ENCODE peak calls at places on chromosomes 1 and 21, in seven cellular contexts. K is esophagus muscularis mucosa, L is glutamatergic neuron, S is HFFc6, G is Peyer's patch, O is Calu3, I is breast epithelium. M is an unnamed sample.

GRCh38 chr1:151399890-151400235 is 490 bp downstream of the PSMB4 start:
- DNase-seq in O (no peak), I (no peak), L (no peak), K (peak; percentile 57), S (peak; percentile 7), G (no peak), M (no peak)

GRCh38 chr1:9291914-9292360 is 757 bp upstream of the SPSB1 start:
- DNase-seq in S (peak; percentile 60), G (peak; percentile 88), L (no peak), I (no peak), K (no peak), O (no peak), M (no peak)

GRCh38 chr1:60699304-60699703 is 383.1 kb upstream of the NFIA start:
- DNase-seq in G (no peak), L (no peak), O (no peak), I (no peak), K (no peak), S (no peak), M (no peak)

GRCh38 chr1:2438038-2438437 is 25.7 kb upstream of the PEX10 start:
- DNase-seq in S (no peak), G (no peak), K (no peak), L (no peak), O (no peak), I (peak; percentile 73), M (no peak)

GRCh38 chr1:178885869-178886268 is 15.0 kb upstream of the ANGPTL1 start:
- DNase-seq in L (no peak), G (no peak), S (no peak), I (no peak), O (no peak), K (no peak), M (no peak)

GRCh38 chr1:12208764-12209494 is 20.9 kb upstream of the VPS13D start:
- DNase-seq in K (peak; percentile 97), O (peak; percentile 87), S (peak; percentile 58), L (peak; percentile 93), G (peak; percentile 90), I (peak; percentile 86), M (no peak)

GRCh38 chr21:25639922-25640670 is 1.0 kb downstream of the JAM2 start:
- DNase-seq in O (no peak), L (peak; percentile 74), G (no peak), K (no peak), I (no peak), S (no peak), M (no peak)

GRCh38 chr1:73205294-73205973 is 923.1 kb upstream of the NEGR1 start:
- DNase-seq in S (no peak), K (no peak), L (no peak), O (no peak), G (no peak), I (no peak), M (no peak)

GRCh38 chr1:212452323-212453155 is 19.8 kb downstream of the NENF start:
- DNase-seq in S (peak; percentile 70), L (no peak), K (no peak), I (no peak), O (no peak), G (no peak), M (no peak)

GRCh38 chr1:24385160-24385939 is 28.2 kb downstream of the STPG1 start:
- DNase-seq in G (no peak), K (peak; percentile 29), L (no peak), S (peak; percentile 21), I (no peak), O (no peak), M (no peak)

GRCh38 chr1:235018161-235018560 is 110.5 kb downstream of the TOMM20 start:
- DNase-seq in L (no peak), K (no peak), G (no peak), O (no peak), I (peak; percentile 81), S (peak; percentile 98), M (no peak)

GRCh38 chr1:208924011-208924410 is 659.5 kb upstream of the CAMK1G start:
- DNase-seq in L (no peak), S (no peak), K (no peak), G (no peak), O (no peak), I (no peak), M (no peak)

GRCh38 chr1:46466477-46467182 is 23.0 kb upstream of the DMBX1 start:
- DNase-seq in L (peak; percentile 62), K (no peak), I (no peak), O (peak; percentile 10), G (no peak), S (no peak), M (no peak)

GRCh38 chr1:230191079-230191478 is 124.0 kb downstream of the GALNT2 start:
- DNase-seq in I (no peak), K (peak; percentile 94), S (peak; percentile 74), G (no peak), O (no peak), L (no peak), M (no peak)

GRCh38 chr1:109783436-109783835 is 19.7 kb upstream of the EPS8L3 start:
- DNase-seq in G (peak; percentile 48), S (peak; percentile 83), K (no peak), I (peak; percentile 66), O (peak; percentile 62), L (no peak), M (no peak)

GRCh38 chr21:26909972-26910371 is 56.9 kb downstream of the ADAMTS5 start:
- DNase-seq in S (no peak), G (no peak), I (no peak), K (no peak), L (no peak), O (no peak), M (no peak)

GRCh38 chr1:19070197-19070651 is 113.7 kb upstream of the IFFO2 start:
- DNase-seq in I (no peak), S (no peak), L (no peak), O (no peak), K (no peak), G (no peak), M (no peak)

GRCh38 chr1:23719162-23719820 is 24.0 kb upstream of the ELOA start:
- DNase-seq in G (no peak), K (no peak), S (no peak), O (no peak), L (no peak), I (no peak), M (no peak)

GRCh38 chr1:9942399-9942938 is 722 bp downstream of the LZIC start:
- DNase-seq in I (no peak), S (peak; percentile 64), O (peak; percentile 6), G (no peak), K (no peak), L (no peak), M (no peak)

GRCh38 chr21:44377922-44378645 is 24.7 kb downstream of the TRPM2 start:
- DNase-seq in K (no peak), G (no peak), L (no peak), O (no peak), S (no peak), I (no peak), M (no peak)
- TF ChIP-seq CTCF in K (no peak), G (no peak), L (no peak), O (no peak), S (no peak), I (no peak), M (no peak)

GRCh38 chr21:31343030-31343510 is 991 bp downstream of the TIAM1 start:
- DNase-seq in K (no peak), O (no peak), L (no peak), I (no peak), S (no peak), G (no peak), M (no peak)

GRCh38 chr21:31346256-31346821 is 2.3 kb upstream of the TIAM1 start:
- DNase-seq in S (no peak), I (no peak), K (no peak), L (no peak), O (no peak), G (no peak), M (no peak)

GRCh38 chr21:31340942-31341487 is 3.0 kb downstream of the TIAM1 start:
- DNase-seq in L (no peak), K (no peak), I (no peak), S (no peak), O (no peak), G (no peak), M (no peak)

GRCh38 chr21:31342328-31342727 is 1.7 kb downstream of the TIAM1 start:
- DNase-seq in S (no peak), K (no peak), O (no peak), I (no peak), L (no peak), G (no peak), M (no peak)

DNA sequence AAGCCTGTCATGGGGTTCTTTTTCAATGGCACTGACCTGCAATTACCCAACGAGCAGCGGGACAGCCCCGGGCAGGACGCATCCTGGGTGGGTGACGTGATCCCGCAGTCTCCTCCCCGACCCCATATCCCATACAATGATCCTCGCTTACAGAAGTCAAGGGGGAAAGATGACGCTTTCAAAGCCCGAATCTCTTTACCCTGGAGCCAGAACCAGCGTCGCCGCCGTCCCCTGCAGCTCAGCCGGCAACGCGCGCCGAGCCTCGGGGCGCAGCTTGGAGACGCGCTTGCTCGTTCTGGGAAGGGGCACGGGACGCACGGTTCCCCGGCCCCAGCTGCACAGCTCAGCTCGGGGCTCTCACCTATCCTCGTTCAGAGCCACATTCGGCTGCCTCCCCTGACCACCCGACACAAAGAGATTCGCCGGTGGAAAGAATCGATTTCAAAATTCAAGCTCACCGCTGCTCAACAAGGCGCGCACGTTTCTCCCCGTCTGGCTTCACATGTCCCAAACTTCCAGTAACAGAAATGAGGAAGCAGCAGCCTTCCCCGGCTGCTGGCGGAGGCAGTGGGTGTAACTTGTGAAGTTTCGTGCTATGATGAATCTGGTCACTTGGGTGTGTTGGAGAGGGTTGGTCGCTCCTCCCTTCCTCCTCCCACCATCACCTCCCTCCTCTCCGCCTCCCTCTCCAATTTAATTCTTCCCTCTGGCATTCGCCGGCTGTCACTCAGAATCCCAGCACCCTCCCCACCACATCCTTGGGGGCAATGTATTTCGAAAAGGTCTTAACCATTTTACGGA is at the start of gene TIAM1:
- DNase-seq in S (no peak), O (peak; percentile 31), L (peak; percentile 47), I (no peak), K (peak; percentile 93), G (no peak), M (no peak)
- TF ChIP-seq CTCF in S (no peak), O (no peak), L (no peak), I (no peak), K (no peak), G (no peak), M (no peak)

GRCh38 chr1:42335050-42335808 is at the start of gene FOXJ3:
- DNase-seq in I (peak; percentile 89), O (peak; percentile 95), G (peak; percentile 95), K (peak; percentile 94), L (peak; percentile 95), S (peak; percentile 93), M (peak; percentile 31)

GRCh38 chr1:42332877-42333276 is 2.2 kb downstream of the FOXJ3 start:
- DNase-seq in O (no peak), G (no peak), S (no peak), I (no peak), L (no peak), K (no peak), M (no peak)

GRCh38 chr1:42335809-42336518 is 929 bp upstream of the FOXJ3 start:
- DNase-seq in O (no peak), I (no peak), K (no peak), G (no peak), S (peak; percentile 44), L (no peak), M (no peak)

GRCh38 chr1:42333662-42334239 is 1.3 kb downstream of the FOXJ3 start:
- DNase-seq in K (no peak), G (no peak), L (no peak), S (no peak), I (no peak), O (no peak), M (no peak)

GRCh38 chr1:42334240-42335049 is 590 bp downstream of the FOXJ3 start:
- DNase-seq in G (peak; percentile 70), O (peak; percentile 40), S (peak; percentile 63), K (no peak), L (peak; percentile 78), I (peak; percentile 56), M (peak; percentile 25)
- TF ChIP-seq CTCF in G (no peak), O (no peak), S (no peak), K (no peak), L (no peak), I (no peak), M (no peak)

GRCh38 chr1:117122297-117123025 is 912 bp upstream of the TRIM45 start:
- DNase-seq in O (no peak), K (no peak), L (no peak), G (no peak), S (no peak), I (no peak), M (no peak)
- TF ChIP-seq CTCF in O (no peak), K (no peak), L (no peak), G (no peak), S (peak; percentile 54), I (no peak), M (no peak)

M was measured in esophagus squamous epithelium.